ENCODE peak calls at places on chromosome 14, in five cellular contexts. D is HFFc6, R is astrocyte of the spinal cord, H is bronchial epithelial cell, V is esophagus squamous epithelium. A is an unnamed sample.

GRCh38 chr14:64937176-64937820 is 5.2 kb downstream of the GPX2 start:
- DNase-seq in R (no peak), V (no peak), D (no peak), H (no peak), A (no peak)

GRCh38 chr14:59688224-59689170 is 111.9 kb upstream of the CCDC175 start:
- DNase-seq in D (peak; percentile 12), R (peak; percentile 63), H (peak; percentile 58), V (no peak), A (peak; percentile 63)

GRCh38 chr14:78598046-78598652 is 428.0 kb downstream of the NRXN3 start:
- DNase-seq in V (no peak), D (peak; percentile 52), R (peak; percentile 46), H (peak; percentile 42), A (peak; percentile 57)

GRCh38 chr14:30214014-30214413 is 286.4 kb upstream of the PRKD1 start:
- DNase-seq in H (peak; percentile 68), D (peak; percentile 28), V (no peak), R (peak; percentile 65), A (no peak)

GRCh38 chr14:42163136-42163535 is 556.5 kb downstream of the LRFN5 start:
- DNase-seq in H (no peak), D (no peak), R (no peak), V (no peak), A (no peak)

GRCh38 chr14:100294963-100295330 is 11.3 kb downstream of the SLC25A29 start:
- DNase-seq in H (no peak), D (no peak), V (no peak), R (no peak), A (no peak)

GRCh38 chr14:93970967-93971634 is 5.3 kb downstream of the ASB2 start:
- DNase-seq in V (no peak), D (no peak), R (no peak), H (no peak), A (peak; percentile 87)

GRCh38 chr14:101408077-101408831 is 153.0 kb upstream of the DIO3 start:
- DNase-seq in H (no peak), D (peak; percentile 56), R (peak; percentile 43), V (no peak), A (no peak)

GRCh38 chr14:64993263-64993662 is 6.6 kb downstream of the FNTB start:
- DNase-seq in V (no peak), R (no peak), D (no peak), H (no peak), A (no peak)

GRCh38 chr14:101476258-101476930 is 84.9 kb upstream of the DIO3 start:
- DNase-seq in D (no peak), H (no peak), V (no peak), R (no peak), A (no peak)

GRCh38 chr14:90499908-90500664 is 103.3 kb downstream of the CALM1 start:
- DNase-seq in V (no peak), D (no peak), R (no peak), H (no peak), A (no peak)

GRCh38 chr14:65791551-65791981 is 379.0 kb downstream of the FUT8 start:
- DNase-seq in V (peak; percentile 3), R (peak; percentile 47), D (peak; percentile 74), H (peak; percentile 8), A (peak; percentile 38)

GRCh38 chr14:22753586-22753985 is 12.9 kb upstream of the OXA1L start:
- DNase-seq in V (no peak), D (no peak), R (no peak), H (no peak), A (no peak)

GRCh38 chr14:38103542-38104225 is 104.0 kb upstream of the SSTR1 start:
- DNase-seq in V (no peak), H (no peak), D (no peak), R (no peak), A (no peak)

GRCh38 chr14:29687071-29687765 is 240.4 kb downstream of the PRKD1 start:
- DNase-seq in D (no peak), V (no peak), H (no peak), R (no peak), A (no peak)

GRCh38 chr14:74853581-74853980 is 22.4 kb downstream of the PROX2 start:
- DNase-seq in H (no peak), V (no peak), R (no peak), D (no peak), A (no peak)

GRCh38 chr14:22400590-22401259 is 188.3 kb downstream of the DAD1 start:
- DNase-seq in R (peak; percentile 64), H (no peak), D (no peak), V (no peak), A (no peak)

GRCh38 chr14:31090872-31091764 is 64.9 kb upstream of the STRN3 start:
- DNase-seq in H (peak; percentile 93), V (no peak), R (peak; percentile 76), D (peak; percentile 90), A (no peak)

GRCh38 chr14:106317593-106317992 is 791.2 kb downstream of the TMEM121 start:
- DNase-seq in R (no peak), D (no peak), V (no peak), H (no peak), A (no peak)

DNA sequence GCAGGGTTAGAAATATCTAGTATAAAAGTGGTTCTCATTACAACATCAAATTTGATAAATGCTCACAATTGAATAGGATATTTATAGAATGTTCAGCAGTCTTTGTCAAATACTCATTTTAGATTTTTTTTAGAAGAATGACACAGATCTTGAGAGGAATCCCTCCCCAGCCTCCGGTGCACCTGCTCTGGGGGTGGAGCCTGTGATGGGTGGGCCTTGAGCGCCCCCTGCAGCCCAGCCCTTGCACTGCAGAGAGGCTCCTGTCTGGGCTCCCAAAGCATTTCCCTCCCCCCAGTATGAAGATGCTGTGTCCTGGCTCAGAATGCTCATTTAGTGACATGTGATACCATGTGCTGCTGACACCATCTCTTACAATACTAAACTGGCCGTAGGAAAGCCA is 792.3 kb downstream of the TMEM121 start:
- DNase-seq in D (no peak), H (no peak), V (no peak), R (no peak), A (peak; percentile 67)
- TF ChIP-seq CTCF in D (no peak), H (no peak), V (peak; percentile 17), R (no peak), A (peak; percentile 70)

DNA sequence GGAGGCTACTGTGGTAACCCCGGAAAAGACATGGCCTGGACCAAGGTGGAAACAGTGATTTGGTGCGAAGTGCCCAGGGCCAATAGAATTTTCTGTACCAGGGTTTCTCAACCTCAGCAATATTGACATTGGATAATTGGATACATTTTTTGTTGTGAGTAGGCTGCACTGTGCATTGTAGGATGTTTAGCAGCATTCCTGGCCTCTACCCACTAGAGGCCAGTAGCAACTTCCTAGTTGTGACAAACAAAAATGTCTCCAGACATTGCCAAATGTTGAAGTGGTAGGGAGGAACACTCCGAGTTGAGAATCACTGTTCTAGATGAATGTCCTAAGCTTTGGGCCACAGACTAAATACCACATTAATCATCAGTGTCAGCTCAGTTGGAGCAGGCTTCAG is 6.2 kb upstream of the CGRRF1 start:
- DNase-seq in H (peak; percentile 36), D (peak; percentile 56), R (peak; percentile 43), V (no peak), A (no peak)
- TF ChIP-seq CTCF in H (peak; percentile 59), D (peak; percentile 69), R (peak; percentile 59), V (peak; percentile 3), A (no peak)

GRCh38 chr14:35046751-35047536 is 872 bp downstream of the FAM177A1 start:
- DNase-seq in R (peak; percentile 15), D (no peak), V (peak; percentile 26), H (peak; percentile 50), A (peak; percentile 63)
- TF ChIP-seq CTCF in R (no peak), D (no peak), V (peak; percentile 18), H (no peak), A (no peak)

DNA sequence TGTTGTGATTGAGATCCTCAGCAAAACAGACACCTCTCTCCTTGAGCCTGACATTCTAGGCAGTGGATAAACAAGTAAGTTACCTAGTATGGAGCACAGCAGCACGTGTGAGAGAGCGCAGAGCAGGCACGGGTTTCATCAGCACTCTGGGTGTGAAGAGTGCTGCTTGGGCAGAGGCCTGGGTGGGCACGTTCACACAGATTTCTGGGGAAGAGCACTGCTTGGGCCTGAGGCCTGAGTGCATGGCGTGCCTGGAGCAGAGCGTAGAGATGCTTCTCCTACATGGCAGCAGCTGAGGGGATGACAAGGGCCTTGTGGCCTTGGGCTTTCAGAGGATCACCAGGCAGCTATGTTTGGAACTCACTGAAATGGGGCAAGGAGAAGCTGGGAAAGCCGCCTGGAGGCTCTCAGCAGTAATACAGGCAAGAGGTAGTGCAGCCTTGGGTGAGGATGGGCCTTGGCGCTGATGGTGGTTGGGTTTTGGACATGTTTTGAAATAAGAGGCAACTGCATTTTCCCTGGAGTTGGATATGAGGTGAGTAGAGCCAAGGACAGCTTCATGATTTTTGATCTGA is 17.6 kb downstream of the CKB start:
- DNase-seq in D (no peak), H (no peak), V (no peak), R (no peak), A (no peak)
- TF ChIP-seq CTCF in D (peak; percentile 47), H (peak; percentile 12), V (no peak), R (no peak), A (no peak)

A was measured in activated CD8-positive, alpha-beta T cell treated with anti-CD3 and anti-CD28 coated beads for 36 hours.